ENCODE peak calls at places on chromosomes 4 and X, in ten cellular contexts. One of them, this sample, is unnamed.

GRCh38 chr4:187602339-187603092 is 393.1 kb upstream of the ZFP42 start:
- DNase-seq in cardiac fibroblast: peak; percentile 62
- DNase-seq in mucosa of descending colon: no peak
- DNase-seq in choroid plexus epithelial cell: peak; percentile 27
- DNase-seq in GM12864: no peak
- DNase-seq in kidney: no peak
- DNase-seq in transverse colon: no peak
- DNase-seq in AG04449: no peak
- DNase-seq in fibroblast of lung: peak; percentile 21
- DNase-seq in uterus: no peak
- DNase-seq in this sample: peak; percentile 60

GRCh38 chrX:41922125-41922521 is 1.2 kb downstream of the CASK start:
- DNase-seq in AG04449: no peak
- DNase-seq in kidney: no peak
- DNase-seq in choroid plexus epithelial cell: peak; percentile 31
- DNase-seq in cardiac fibroblast: peak; percentile 23
- DNase-seq in transverse colon: no peak
- DNase-seq in uterus: no peak
- DNase-seq in mucosa of descending colon: no peak
- DNase-seq in GM12864: no peak
- DNase-seq in fibroblast of lung: peak; percentile 14
- DNase-seq in this sample: peak; percentile 31

GRCh38 chr4:101086801-101087586 is 260.3 kb downstream of the PPP3CA start:
- DNase-seq in GM12864: no peak
- DNase-seq in uterus: no peak
- DNase-seq in AG04449: no peak
- DNase-seq in mucosa of descending colon: no peak
- DNase-seq in choroid plexus epithelial cell: no peak
- DNase-seq in transverse colon: no peak
- DNase-seq in kidney: no peak
- DNase-seq in cardiac fibroblast: no peak
- DNase-seq in fibroblast of lung: no peak
- DNase-seq in this sample: no peak

GRCh38 chrX:72714471-72714916 is 388 bp upstream of the PHKA1 start:
- DNase-seq in cardiac fibroblast: peak; percentile 90
- DNase-seq in transverse colon: peak; percentile 54
- DNase-seq in fibroblast of lung: peak; percentile 88
- DNase-seq in uterus: peak; percentile 49
- DNase-seq in choroid plexus epithelial cell: peak; percentile 78
- DNase-seq in GM12864: no peak
- DNase-seq in mucosa of descending colon: peak; percentile 54
- DNase-seq in AG04449: no peak
- DNase-seq in kidney: peak; percentile 76
- DNase-seq in this sample: peak; percentile 80

GRCh38 chrX:82141942-82142341 is 940.0 kb downstream of the SH3BGRL start:
- DNase-seq in choroid plexus epithelial cell: no peak
- DNase-seq in AG04449: no peak
- DNase-seq in transverse colon: no peak
- DNase-seq in cardiac fibroblast: no peak
- DNase-seq in kidney: no peak
- DNase-seq in GM12864: no peak
- DNase-seq in mucosa of descending colon: no peak
- DNase-seq in fibroblast of lung: no peak
- DNase-seq in uterus: no peak
- DNase-seq in this sample: no peak

GRCh38 chr4:8383451-8384160 is 56.9 kb downstream of the ACOX3 start:
- DNase-seq in GM12864: no peak
- DNase-seq in kidney: peak; percentile 40
- DNase-seq in transverse colon: no peak
- DNase-seq in cardiac fibroblast: peak; percentile 46
- DNase-seq in choroid plexus epithelial cell: peak; percentile 88
- DNase-seq in mucosa of descending colon: no peak
- DNase-seq in fibroblast of lung: peak; percentile 58
- DNase-seq in uterus: no peak
- DNase-seq in AG04449: no peak
- DNase-seq in this sample: peak; percentile 31

GRCh38 chr4:182454440-182455013 is 211.3 kb downstream of the TENM3 start:
- DNase-seq in GM12864: no peak
- DNase-seq in uterus: no peak
- DNase-seq in AG04449: peak; percentile 40
- DNase-seq in cardiac fibroblast: no peak
- DNase-seq in kidney: no peak
- DNase-seq in choroid plexus epithelial cell: peak; percentile 23
- DNase-seq in mucosa of descending colon: no peak
- DNase-seq in fibroblast of lung: peak; percentile 87
- DNase-seq in transverse colon: no peak
- DNase-seq in this sample: no peak

GRCh38 chrX:131288738-131289511 is at the start of gene IGSF1:
- DNase-seq in fibroblast of lung: peak; percentile 75
- DNase-seq in cardiac fibroblast: peak; percentile 0
- DNase-seq in choroid plexus epithelial cell: peak; percentile 3
- DNase-seq in GM12864: no peak
- DNase-seq in mucosa of descending colon: peak; percentile 19
- DNase-seq in uterus: peak; percentile 46
- DNase-seq in AG04449: no peak
- DNase-seq in transverse colon: peak; percentile 20
- DNase-seq in kidney: no peak
- DNase-seq in this sample: peak; percentile 3

GRCh38 chr4:76665139-76665538 is 230.1 kb downstream of the SHROOM3 start:
- DNase-seq in choroid plexus epithelial cell: no peak
- DNase-seq in transverse colon: peak; percentile 90
- DNase-seq in uterus: no peak
- DNase-seq in kidney: no peak
- DNase-seq in cardiac fibroblast: peak; percentile 39
- DNase-seq in fibroblast of lung: no peak
- DNase-seq in mucosa of descending colon: peak; percentile 67
- DNase-seq in AG04449: no peak
- DNase-seq in GM12864: no peak
- DNase-seq in this sample: peak; percentile 25

GRCh38 chrX:71996826-71997225 is 86.2 kb downstream of the NHSL2 start:
- DNase-seq in AG04449: no peak
- DNase-seq in choroid plexus epithelial cell: no peak
- DNase-seq in mucosa of descending colon: no peak
- DNase-seq in fibroblast of lung: no peak
- DNase-seq in kidney: no peak
- DNase-seq in transverse colon: no peak
- DNase-seq in GM12864: no peak
- DNase-seq in uterus: peak; percentile 45
- DNase-seq in cardiac fibroblast: peak; percentile 55
- DNase-seq in this sample: peak; percentile 32

GRCh38 chr4:188695261-188695660 is 556.0 kb downstream of the TRIML1 start:
- DNase-seq in GM12864: no peak
- DNase-seq in cardiac fibroblast: no peak
- DNase-seq in mucosa of descending colon: no peak
- DNase-seq in choroid plexus epithelial cell: no peak
- DNase-seq in fibroblast of lung: no peak
- DNase-seq in transverse colon: no peak
- DNase-seq in AG04449: no peak
- DNase-seq in uterus: no peak
- DNase-seq in kidney: no peak
- DNase-seq in this sample: no peak

GRCh38 chrX:145213504-145213903 is 33.8 kb upstream of the SPANXN1 start:
- DNase-seq in cardiac fibroblast: no peak
- DNase-seq in GM12864: no peak
- DNase-seq in kidney: no peak
- DNase-seq in choroid plexus epithelial cell: peak; percentile 0
- DNase-seq in fibroblast of lung: no peak
- DNase-seq in mucosa of descending colon: no peak
- DNase-seq in transverse colon: no peak
- DNase-seq in uterus: no peak
- DNase-seq in AG04449: no peak
- DNase-seq in this sample: no peak

GRCh38 chr4:151646322-151646721 is 114.5 kb downstream of the GATB start:
- DNase-seq in uterus: no peak
- DNase-seq in fibroblast of lung: no peak
- DNase-seq in AG04449: no peak
- DNase-seq in choroid plexus epithelial cell: no peak
- DNase-seq in transverse colon: no peak
- DNase-seq in kidney: no peak
- DNase-seq in GM12864: no peak
- DNase-seq in mucosa of descending colon: no peak
- DNase-seq in cardiac fibroblast: no peak
- DNase-seq in this sample: no peak
- TF ChIP-seq CTCF in uterus: no peak
- TF ChIP-seq CTCF in fibroblast of lung: no peak
- TF ChIP-seq CTCF in AG04449: no peak
- TF ChIP-seq CTCF in choroid plexus epithelial cell: peak; percentile 21
- TF ChIP-seq CTCF in transverse colon: no peak
- TF ChIP-seq CTCF in kidney: no peak
- TF ChIP-seq CTCF in GM12864: no peak
- TF ChIP-seq CTCF in mucosa of descending colon: no peak
- TF ChIP-seq CTCF in cardiac fibroblast: no peak
- TF ChIP-seq CTCF in this sample: no peak

GRCh38 chr4:82560853-82561744 is 689 bp downstream of the TMEM150C start:
- DNase-seq in transverse colon: peak; percentile 9
- DNase-seq in GM12864: no peak
- DNase-seq in cardiac fibroblast: no peak
- DNase-seq in kidney: peak; percentile 73
- DNase-seq in mucosa of descending colon: peak; percentile 32
- DNase-seq in choroid plexus epithelial cell: no peak
- DNase-seq in fibroblast of lung: no peak
- DNase-seq in uterus: no peak
- DNase-seq in AG04449: no peak
- DNase-seq in this sample: no peak
- H3K4me3 ChIP-seq in transverse colon: peak overlapping the region; percentile 72
- H3K4me3 ChIP-seq in GM12864: no peak overlapping the region
- H3K4me3 ChIP-seq in cardiac fibroblast: peak overlapping the region; percentile 49
- H3K4me3 ChIP-seq in kidney: peak overlapping the region; percentile 69
- H3K4me3 ChIP-seq in mucosa of descending colon: peak overlapping the region; percentile 34
- H3K4me3 ChIP-seq in choroid plexus epithelial cell: peak overlapping the region; percentile 50
- H3K4me3 ChIP-seq in fibroblast of lung: peak overlapping the region; percentile 27
- H3K4me3 ChIP-seq in uterus: peak overlapping the region; percentile 62
- H3K4me3 ChIP-seq in AG04449: peak overlapping the region; percentile 53
- H3K4me3 ChIP-seq in this sample: peak overlapping the region; percentile 36

DNA sequence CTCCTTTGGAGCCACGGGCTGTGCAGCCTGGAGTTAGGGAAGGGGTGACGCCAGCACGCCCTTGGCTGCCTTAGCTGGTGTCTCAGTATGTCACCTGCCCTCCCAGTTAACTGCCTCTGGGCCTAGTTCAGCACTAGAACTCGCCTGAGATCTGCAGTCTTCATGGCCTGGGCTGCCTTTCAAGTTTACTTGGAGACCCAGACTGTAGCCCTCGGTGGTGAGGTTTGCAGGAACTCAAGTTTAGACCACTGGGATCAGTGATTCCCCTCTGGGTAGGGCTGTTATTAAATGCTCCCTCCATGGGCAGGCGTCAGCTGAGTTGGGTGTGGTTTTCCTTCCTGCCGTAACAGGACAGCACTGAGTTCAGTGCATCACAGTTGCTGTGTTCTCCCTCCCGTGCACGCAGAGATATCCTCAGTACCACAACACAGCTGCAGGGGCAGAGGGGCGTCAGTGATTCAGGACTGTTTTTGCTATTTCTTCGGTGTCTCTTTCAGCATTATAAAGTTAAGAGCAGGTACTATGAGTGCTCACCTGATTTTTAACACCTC is 30.5 kb downstream of the PLAC8 start:
- DNase-seq in kidney: no peak
- DNase-seq in transverse colon: peak; percentile 32
- DNase-seq in choroid plexus epithelial cell: no peak
- DNase-seq in AG04449: no peak
- DNase-seq in uterus: no peak
- DNase-seq in mucosa of descending colon: no peak
- DNase-seq in fibroblast of lung: no peak
- DNase-seq in GM12864: no peak
- DNase-seq in cardiac fibroblast: peak; percentile 15
- DNase-seq in this sample: peak; percentile 23
- TF ChIP-seq CTCF in kidney: no peak
- TF ChIP-seq CTCF in transverse colon: no peak
- TF ChIP-seq CTCF in choroid plexus epithelial cell: no peak
- TF ChIP-seq CTCF in AG04449: no peak
- TF ChIP-seq CTCF in uterus: no peak
- TF ChIP-seq CTCF in mucosa of descending colon: no peak
- TF ChIP-seq CTCF in fibroblast of lung: no peak
- TF ChIP-seq CTCF in GM12864: no peak
- TF ChIP-seq CTCF in cardiac fibroblast: no peak
- TF ChIP-seq CTCF in this sample: no peak

GRCh38 chr4:2929469-2929868 is 33.7 kb downstream of the NOP14 start:
- DNase-seq in kidney: peak; percentile 70
- DNase-seq in mucosa of descending colon: peak; percentile 21
- DNase-seq in AG04449: no peak
- DNase-seq in transverse colon: no peak
- DNase-seq in cardiac fibroblast: no peak
- DNase-seq in choroid plexus epithelial cell: no peak
- DNase-seq in fibroblast of lung: no peak
- DNase-seq in GM12864: no peak
- DNase-seq in uterus: peak; percentile 16
- DNase-seq in this sample: no peak

GRCh38 chr4:2932561-2932950 is 30.6 kb downstream of the NOP14 start:
- DNase-seq in mucosa of descending colon: peak; percentile 38
- DNase-seq in GM12864: no peak
- DNase-seq in transverse colon: no peak
- DNase-seq in choroid plexus epithelial cell: no peak
- DNase-seq in fibroblast of lung: no peak
- DNase-seq in uterus: peak; percentile 20
- DNase-seq in kidney: peak; percentile 79
- DNase-seq in cardiac fibroblast: no peak
- DNase-seq in AG04449: no peak
- DNase-seq in this sample: no peak

GRCh38 chr4:2931765-2932560 is 31.2 kb downstream of the NOP14 start:
- DNase-seq in choroid plexus epithelial cell: no peak
- DNase-seq in transverse colon: peak; percentile 61
- DNase-seq in kidney: peak; percentile 90
- DNase-seq in mucosa of descending colon: peak; percentile 65
- DNase-seq in AG04449: no peak
- DNase-seq in cardiac fibroblast: no peak
- DNase-seq in GM12864: peak; percentile 62
- DNase-seq in uterus: peak; percentile 15
- DNase-seq in fibroblast of lung: no peak
- DNase-seq in this sample: no peak

GRCh38 chr4:2930135-2930805 is 32.9 kb downstream of the NOP14 start:
- DNase-seq in choroid plexus epithelial cell: no peak
- DNase-seq in transverse colon: no peak
- DNase-seq in GM12864: no peak
- DNase-seq in uterus: peak; percentile 18
- DNase-seq in kidney: peak; percentile 70
- DNase-seq in mucosa of descending colon: peak; percentile 29
- DNase-seq in AG04449: no peak
- DNase-seq in fibroblast of lung: no peak
- DNase-seq in cardiac fibroblast: no peak
- DNase-seq in this sample: no peak

GRCh38 chr4:2930821-2931764 is 32.1 kb downstream of the NOP14 start:
- DNase-seq in GM12864: no peak
- DNase-seq in choroid plexus epithelial cell: no peak
- DNase-seq in transverse colon: peak; percentile 45
- DNase-seq in mucosa of descending colon: peak; percentile 63
- DNase-seq in uterus: peak; percentile 27
- DNase-seq in AG04449: no peak
- DNase-seq in fibroblast of lung: no peak
- DNase-seq in cardiac fibroblast: no peak
- DNase-seq in kidney: peak; percentile 78
- DNase-seq in this sample: no peak
- H3K4me3 ChIP-seq in GM12864: peak overlapping the region; percentile 74
- H3K4me3 ChIP-seq in choroid plexus epithelial cell: no peak overlapping the region
- H3K4me3 ChIP-seq in transverse colon: no peak overlapping the region
- H3K4me3 ChIP-seq in mucosa of descending colon: no peak overlapping the region
- H3K4me3 ChIP-seq in uterus: no peak overlapping the region
- H3K4me3 ChIP-seq in AG04449: no peak overlapping the region
- H3K4me3 ChIP-seq in fibroblast of lung: no peak overlapping the region
- H3K4me3 ChIP-seq in cardiac fibroblast: no peak overlapping the region
- H3K4me3 ChIP-seq in kidney: no peak overlapping the region
- H3K4me3 ChIP-seq in this sample: no peak overlapping the region

This sample was measured in fibroblast of pulmonary artery.